ENCODE peak calls at places on chromosomes 12 and 14, in nine cellular contexts. I is Peyer's patch, Q is IMR-90, Z is uterus, G is ovary, R is adrenal gland, E is HCT116, T is spleen, N is upper lobe of left lung. D is an unnamed sample. For H3K36me3 and H3K4me1, the result is how much of the 10 kb centered on the place peaks cover.

GRCh38 chr14:101233016-101233355 is 328.3 kb upstream of the DIO3 start:
- DNase-seq in G (no peak), Q (no peak), I (peak), Z (peak), N (no peak), R (no peak), E (no peak), T (no peak), D (no peak)

GRCh38 chr12:10722905-10723866 is at the start of gene YBX3:
- DNase-seq in Q (peak), I (peak), T (peak), E (peak), N (peak), R (peak), G (peak), Z (peak), D (peak)

GRCh38 chr12:106084048-106084671 is 54.6 kb downstream of the NUAK1 start:
- DNase-seq in E (peak), T (no peak), Z (no peak), I (no peak), Q (peak), N (no peak), R (no peak), G (no peak), D (no peak)

GRCh38 chr12:21542412-21542811 is 16.3 kb downstream of the SPX start:
- DNase-seq in N (no peak), Q (no peak), T (no peak), R (no peak), Z (no peak), I (no peak), G (no peak), E (no peak), D (no peak)

GRCh38 chr14:26525057-26525456 is 72.8 kb downstream of the NOVA1 start:
- DNase-seq in E (no peak), T (no peak), N (no peak), I (no peak), Z (no peak), R (no peak), G (no peak), Q (no peak), D (no peak)

GRCh38 chr14:31025335-31026075 is at the start of gene AP4S1:
- DNase-seq in Q (no peak), T (peak), E (no peak), I (peak), R (peak), G (peak), Z (peak), N (peak), D (peak)

GRCh38 chr12:56040151-56040550 is 1.6 kb upstream of the RPS26 start:
- DNase-seq in R (no peak), G (no peak), E (no peak), I (no peak), T (peak), N (no peak), Z (no peak), Q (no peak), D (no peak)

GRCh38 chr12:45415393-45415817 is 199.5 kb downstream of the ANO6 start:
- DNase-seq in E (peak), G (no peak), Z (peak), T (no peak), Q (peak), N (peak), R (peak), I (no peak), D (no peak)

GRCh38 chr12:79407671-79408622 is 282.8 kb downstream of the PAWR start:
- DNase-seq in G (peak), R (peak), I (peak), N (peak), Q (peak), T (no peak), E (peak), Z (peak), D (peak)

GRCh38 chr14:67784244-67784823 is 32.1 kb downstream of the ZFYVE26 start:
- DNase-seq in Q (no peak), T (no peak), G (no peak), E (no peak), Z (no peak), R (no peak), I (no peak), N (no peak), D (no peak)

GRCh38 chr12:49673446-49674317 is 33.5 kb downstream of the FMNL3 start:
- DNase-seq in R (peak), G (peak), I (peak), N (peak), T (peak), Q (peak), Z (peak), E (no peak), D (peak)

GRCh38 chr12:132804426-132804861 is 24.2 kb downstream of the GOLGA3 start:
- DNase-seq in G (no peak), E (no peak), N (no peak), Z (no peak), Q (no peak), T (no peak), I (no peak), R (no peak), D (no peak)

GRCh38 chr12:92002673-92003382 is 142.8 kb downstream of the BTG1 start:
- DNase-seq in G (peak), R (peak), T (no peak), N (no peak), Z (no peak), Q (no peak), E (no peak), I (no peak), D (peak)

GRCh38 chr14:76348898-76349297 is 27.0 kb upstream of the ESRRB start:
- DNase-seq in T (peak), R (peak), Z (peak), G (no peak), N (no peak), E (peak), I (no peak), Q (peak), D (no peak)

GRCh38 chr14:105080161-105080560 is 14.9 kb upstream of the GPR132 start:
- DNase-seq in G (no peak), R (no peak), E (no peak), N (no peak), Q (no peak), I (peak), T (no peak), Z (no peak), D (no peak)

GRCh38 chr12:66119229-66119869 is 11.2 kb downstream of the LLPH start:
- DNase-seq in T (no peak), I (no peak), Z (no peak), G (no peak), Q (peak), R (no peak), E (no peak), N (no peak), D (no peak)

GRCh38 chr12:29889737-29890136 is 106.0 kb upstream of the TMTC1 start:
- DNase-seq in I (peak), Q (peak), E (peak), G (peak), Z (no peak), N (no peak), R (peak), T (no peak), D (peak)

GRCh38 chr12:58026421-58026820 is 85.1 kb downstream of the ATP23 start:
- DNase-seq in N (no peak), T (no peak), R (no peak), E (no peak), I (no peak), Q (no peak), G (no peak), Z (no peak), D (no peak)

GRCh38 chr14:104886690-104887622 is 21.9 kb downstream of the CEP170B start:
- DNase-seq in N (peak), Z (peak), G (peak), T (peak), E (no peak), Q (no peak), R (no peak), I (no peak), D (peak)

GRCh38 chr12:129687731-129688130 is 216.1 kb downstream of the TMEM132D start:
- DNase-seq in Z (no peak), Q (no peak), G (no peak), R (no peak), I (no peak), N (no peak), T (no peak), E (no peak), D (no peak)

GRCh38 chr12:104182144-104182543 is 33.4 kb upstream of the TXNRD1 start:
- DNase-seq in T (no peak), R (peak), I (peak), E (no peak), Z (peak), G (peak), Q (peak), N (no peak), D (peak)

GRCh38 chr12:93882763-93883162 is 205.6 kb downstream of the CRADD start:
- DNase-seq in T (no peak), R (no peak), Z (no peak), N (no peak), E (no peak), G (no peak), Q (no peak), I (no peak), D (no peak)

GRCh38 chr12:104680506-104680905 is 223.8 kb downstream of the CHST11 start:
- DNase-seq in R (no peak), T (no peak), Q (no peak), I (no peak), Z (no peak), N (no peak), E (no peak), G (no peak), D (no peak)

GRCh38 chr12:45695035-45695434 is 34.5 kb upstream of the ARID2 start:
- DNase-seq in Z (no peak), E (no peak), T (no peak), Q (peak), R (no peak), N (no peak), G (no peak), I (no peak), D (peak)

GRCh38 chr14:104119700-104120251 is 18.6 kb upstream of the KIF26A start:
- DNase-seq in R (no peak), I (no peak), E (no peak), N (no peak), G (peak), Z (no peak), T (peak), Q (no peak), D (no peak)

GRCh38 chr12:53652366-53652765 is 23.5 kb downstream of the ATP5MC2 start:
- DNase-seq in I (no peak), G (no peak), N (no peak), R (no peak), E (no peak), Z (no peak), Q (peak), T (no peak), D (no peak)

GRCh38 chr12:123957191-123957590 is 15.4 kb downstream of the CCDC92 start:
- DNase-seq in T (no peak), I (no peak), Z (no peak), G (no peak), N (no peak), R (no peak), E (no peak), Q (no peak), D (no peak)

GRCh38 chr14:81710232-81710845 is 176.7 kb upstream of the SEL1L start:
- DNase-seq in N (no peak), I (no peak), Z (no peak), E (peak), T (no peak), R (peak), G (no peak), Q (peak), D (peak)

GRCh38 chr14:89252887-89253532 is 164.0 kb downstream of the FOXN3 start:
- DNase-seq in E (no peak), I (no peak), Q (peak), R (no peak), G (no peak), N (no peak), Z (no peak), T (no peak), D (no peak)

GRCh38 chr12:108232565-108232964 is 103.5 kb downstream of the WSCD2 start:
- DNase-seq in N (no peak), Z (no peak), G (no peak), Q (no peak), E (peak), I (no peak), T (no peak), R (no peak), D (peak)

DNA sequence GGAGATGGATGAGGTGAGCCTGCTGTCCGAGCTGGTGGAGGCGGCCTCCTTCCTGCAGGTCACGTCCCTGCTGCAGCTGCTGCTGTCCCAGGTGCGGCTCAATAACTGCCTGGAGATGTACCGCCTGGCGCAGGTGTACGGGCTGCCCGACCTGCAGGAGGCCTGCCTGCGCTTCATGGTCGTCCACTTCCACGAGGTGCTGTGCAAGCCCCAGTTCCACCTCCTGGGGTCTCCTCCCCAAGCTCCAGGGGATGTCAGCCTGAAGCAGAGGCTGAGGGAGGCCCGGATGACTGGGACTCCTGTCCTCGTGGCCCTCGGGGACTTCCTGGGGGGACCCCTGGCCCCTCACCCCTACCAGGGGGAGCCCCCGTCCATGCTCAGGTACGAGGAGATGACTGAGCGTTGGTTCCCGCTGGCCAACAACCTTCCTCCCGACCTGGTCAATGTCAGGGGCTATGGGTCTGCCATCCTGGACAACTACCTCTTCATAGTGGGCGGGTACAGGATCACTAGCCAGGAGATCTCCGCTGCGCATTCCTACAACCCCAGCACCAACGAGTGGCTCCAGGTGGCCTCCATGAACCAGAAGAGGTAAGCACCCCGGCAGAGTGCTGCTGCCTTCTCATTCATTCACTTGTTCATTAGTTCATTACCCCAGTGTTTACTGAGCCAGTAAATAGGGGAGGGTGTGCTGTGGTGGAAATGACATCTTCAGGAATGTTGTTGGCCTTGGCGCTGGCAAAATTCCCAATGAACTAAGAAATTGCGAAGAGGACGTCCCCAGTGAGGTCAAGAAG is 774 bp upstream of the MANSC4 start:
- DNase-seq in Q (peak), G (peak), I (peak), T (no peak), N (peak), E (no peak), R (peak), Z (peak), D (peak)
- H3K36me3 ChIP-seq in Q (under half), G (under half), I (under half), T (under half), N (under half), E (under half), R (under half), Z (under half), D (under half)

GRCh38 chr14:68789798-68790655 is 2.8 kb downstream of the ZFP36L1 start:
- DNase-seq in T (peak), Q (no peak), E (no peak), G (peak), I (peak), N (no peak), R (peak), Z (no peak), D (peak)
- TF ChIP-seq POLR2A in T (no peak), Q (no peak), E (no peak), G (no peak), I (no peak), N (no peak), R (peak), Z (no peak), D (no peak)

DNA sequence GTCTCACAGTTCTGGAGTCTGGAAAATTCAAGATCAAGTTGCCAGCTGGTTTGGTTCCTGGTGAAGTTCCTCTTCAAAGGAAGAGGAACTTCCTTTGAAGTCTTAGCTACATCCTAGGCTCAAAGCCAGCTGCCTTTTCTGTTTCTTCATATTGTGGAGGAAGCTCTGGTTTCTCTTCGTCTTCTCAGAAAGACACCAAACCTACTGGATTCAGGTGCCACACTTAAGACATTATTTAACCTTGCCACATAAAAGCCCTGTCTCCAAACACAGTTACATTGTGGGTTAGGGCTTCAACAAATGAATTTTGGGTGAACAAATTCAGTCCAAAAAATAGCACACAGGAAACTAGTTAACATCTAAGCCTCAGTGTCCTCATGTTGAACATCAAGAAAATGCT is 1019.8 kb downstream of the GALC start:
- DNase-seq in Z (no peak), G (no peak), R (no peak), Q (no peak), I (no peak), T (no peak), N (no peak), E (no peak), D (no peak)
- H3K4me1 ChIP-seq in Z (under half), G (under half), R (under half), Q (under half), I (under half), T (under half), N (under half), E (under half), D (under half)

GRCh38 chr12:121454921-121455320 is 55.0 kb downstream of the RNF34 start:
- DNase-seq in N (no peak), E (no peak), R (no peak), Z (no peak), G (no peak), I (no peak), Q (no peak), T (peak), D (no peak)

GRCh38 chr12:121453629-121454028 is 53.7 kb downstream of the RNF34 start:
- DNase-seq in G (no peak), E (no peak), I (no peak), T (no peak), R (no peak), N (no peak), Q (no peak), Z (no peak), D (no peak)

GRCh38 chr12:121456551-121456950 is 56.6 kb downstream of the RNF34 start:
- DNase-seq in N (no peak), I (no peak), G (no peak), T (peak), Z (no peak), E (no peak), R (no peak), Q (no peak), D (no peak)

GRCh38 chr12:121453022-121453360 is 53.1 kb downstream of the RNF34 start:
- DNase-seq in R (no peak), I (no peak), T (peak), Q (no peak), N (no peak), G (peak), E (no peak), Z (no peak), D (no peak)

GRCh38 chr12:121455766-121456420 is 56.0 kb downstream of the RNF34 start:
- DNase-seq in N (no peak), G (no peak), Q (no peak), Z (no peak), E (no peak), R (no peak), I (no peak), T (peak), D (no peak)
- H3K36me3 ChIP-seq in N (under half), G (under half), Q (under half), Z (under half), E (under half), R (under half), I (under half), T (under half), D (under half)